ENCODE peak calls at places on chromosomes 7 and 10, in seven cellular contexts. A is stimulated activated CD4-positive, alpha-beta T cell treated with anti-CD3 and anti-CD28 coated beads, Interleukin-1b, Interleukin-23, amount 100 ng/mL, for 1 hour; I is fibroblast of the aortic adventitia; J is heart left ventricle; K is right atrium auricular region; X is cardiac muscle cell; T is B cell. S is an unnamed sample.

GRCh38 chr7:111958889-111959288 is 247.3 kb downstream of the DOCK4 start:
- DNase-seq in A (no peak), I (no peak), J (no peak), K (no peak), X (peak), T (no peak), S (no peak)

GRCh38 chr7:92763636-92764423 is 72.5 kb downstream of the CDK6 start:
- DNase-seq in A (no peak), I (peak), J (no peak), K (no peak), X (no peak), T (no peak), S (peak)

GRCh38 chr7:133837248-133837647 is 289.9 kb upstream of the LRGUK start:
- DNase-seq in A (no peak), I (no peak), J (no peak), K (no peak), X (peak), T (no peak), S (no peak)

GRCh38 chr10:11673346-11674330 is 62.2 kb upstream of the USP6NL start:
- DNase-seq in A (no peak), I (no peak), J (no peak), K (no peak), X (no peak), T (peak), S (peak)

GRCh38 chr10:110779489-110779888 is 92.2 kb upstream of the PDCD4 start:
- DNase-seq in A (no peak), I (no peak), J (peak), K (no peak), X (no peak), T (no peak), S (no peak)

GRCh38 chr7:91324663-91325062 is 60.4 kb downstream of the FZD1 start:
- DNase-seq in A (no peak), I (no peak), J (no peak), K (no peak), X (no peak), T (no peak), S (no peak)

GRCh38 chr10:1932617-1933016 is 195.3 kb upstream of the ADARB2 start:
- DNase-seq in A (no peak), I (no peak), J (no peak), K (no peak), X (no peak), T (no peak), S (no peak)

GRCh38 chr7:56474271-56474670 is 358.1 kb upstream of the NUPR2 start:
- DNase-seq in A (no peak), I (no peak), J (no peak), K (no peak), X (no peak), T (no peak), S (no peak)

GRCh38 chr10:75358121-75358520 is 43.4 kb downstream of the ZNF503 start:
- DNase-seq in A (no peak), I (no peak), J (no peak), K (no peak), X (no peak), T (no peak), S (no peak)

S was measured in GM23248.